ENCODE peak calls at places on chromosomes 7 and 10, in six cellular contexts. A, M, G, T, P and F are unnamed samples.

GRCh38 chr10:33271969-33272583 is 62.4 kb downstream of the NRP1 start:
- DNase-seq in A (no peak), M (no peak), G (no peak), T (no peak), P (no peak), F (no peak)

GRCh38 chr10:9504227-9504626 is 1449.7 kb downstream of the GATA3 start:
- DNase-seq in A (no peak), M (no peak), G (no peak), T (no peak), P (no peak), F (no peak)

GRCh38 chr10:18610517-18610916 is 40.9 kb downstream of the NSUN6 start:
- DNase-seq in A (no peak), M (no peak), G (peak), T (no peak), P (peak), F (no peak)

GRCh38 chr10:132458595-132459251 is 61.7 kb downstream of the PWWP2B start:
- DNase-seq in A (peak), M (peak), G (peak), T (no peak), P (no peak), F (peak)

GRCh38 chr7:39526676-39527075 is 39.5 kb upstream of the YAE1 start:
- DNase-seq in A (no peak), M (no peak), G (no peak), T (no peak), P (no peak), F (no peak)

GRCh38 chr7:114973147-114973546 is 51.3 kb downstream of the MDFIC start:
- DNase-seq in A (no peak), M (no peak), G (no peak), T (no peak), P (peak), F (no peak)

GRCh38 chr10:43209064-43209455 is 57.8 kb downstream of the RASGEF1A start:
- DNase-seq in A (no peak), M (peak), G (no peak), T (no peak), P (no peak), F (no peak)

GRCh38 chr7:22979861-22980260 is 34.1 kb downstream of the HYCC1 start:
- DNase-seq in A (no peak), M (no peak), G (no peak), T (no peak), P (no peak), F (no peak)

GRCh38 chr7:102424129-102424551 is 9.2 kb upstream of the ORAI2 start:
- DNase-seq in A (peak), M (no peak), G (no peak), T (no peak), P (no peak), F (no peak)

GRCh38 chr10:35942052-35942451 is 300.0 kb upstream of the FZD8 start:
- DNase-seq in A (no peak), M (peak), G (no peak), T (no peak), P (no peak), F (no peak)

GRCh38 chr10:95193856-95194431 is at the start of gene ACSM6:
- DNase-seq in A (no peak), M (no peak), G (no peak), T (no peak), P (no peak), F (no peak)

GRCh38 chr7:115749924-115750323 is 280.6 kb downstream of the TFEC start:
- DNase-seq in A (no peak), M (no peak), G (no peak), T (no peak), P (no peak), F (no peak)

GRCh38 chr10:62633976-62634375 is 170.5 kb upstream of the ADO start:
- DNase-seq in A (no peak), M (no peak), G (no peak), T (no peak), P (no peak), F (no peak)

GRCh38 chr10:84269773-84270172 is 24.9 kb downstream of the RGR start:
- DNase-seq in A (no peak), M (no peak), G (no peak), T (no peak), P (peak), F (no peak)

GRCh38 chr7:50266893-50267386 is 37.6 kb upstream of the IKZF1 start:
- DNase-seq in A (peak), M (peak), G (peak), T (peak), P (no peak), F (no peak)

GRCh38 chr10:92849576-92850090 is 1.3 kb downstream of the EXOC6 start:
- DNase-seq in A (no peak), M (no peak), G (no peak), T (no peak), P (no peak), F (no peak)
- H3K4me3 ChIP-seq in A (peak), M (no peak), G (no peak), T (peak), P (no peak), F (peak)

DNA sequence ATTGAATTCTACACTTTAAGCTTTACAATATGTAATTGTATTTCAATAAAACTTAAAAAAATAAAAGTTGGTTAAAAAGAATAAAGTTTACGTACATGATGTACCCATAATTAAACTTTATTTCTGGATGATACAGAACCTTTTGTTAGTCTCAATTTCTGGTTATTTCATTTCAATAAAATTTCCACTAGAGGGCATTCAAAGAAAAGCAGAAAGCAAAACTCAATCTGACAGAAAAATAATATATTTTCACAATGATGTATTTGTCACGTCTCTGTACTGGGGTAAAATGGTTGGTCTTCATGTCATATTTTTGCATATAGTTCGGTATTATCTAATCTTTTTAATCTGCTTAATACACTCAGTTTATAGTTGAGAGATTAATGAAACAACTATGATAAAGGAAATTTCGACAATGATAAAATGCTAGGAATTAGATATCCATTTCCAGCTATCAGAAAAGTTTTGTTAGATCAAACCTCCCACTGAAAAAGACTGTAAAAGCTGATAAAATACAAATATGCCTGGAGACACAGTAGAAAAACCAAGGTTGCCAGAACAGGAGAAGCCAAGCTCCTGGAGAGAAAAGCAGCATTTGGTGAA is 27.4 kb downstream of the ASZ1 start:
- DNase-seq in A (no peak), M (no peak), G (no peak), T (no peak), P (no peak), F (no peak)
- TF ChIP-seq CTCF in A (peak), M (peak), G (peak), T (peak), P (peak), F (peak)

DNA sequence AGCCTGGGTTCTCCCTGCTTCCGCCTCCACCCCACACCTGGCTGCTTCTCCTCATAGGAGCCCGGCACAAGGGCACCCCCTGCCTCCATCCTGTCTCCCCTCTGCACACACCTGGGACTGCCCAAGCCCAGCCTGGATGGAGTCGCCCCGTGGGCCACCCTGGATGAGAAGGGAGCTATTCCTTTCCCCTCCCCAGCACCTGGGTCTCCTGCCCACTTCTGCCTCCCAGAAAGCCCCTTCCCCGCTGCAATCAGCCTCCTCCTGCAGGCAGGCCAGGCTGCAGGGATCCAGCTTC is 45.2 kb downstream of the ELFN1 start:
- DNase-seq in A (no peak), M (no peak), G (no peak), T (no peak), P (no peak), F (peak)
- H3K27ac ChIP-seq in A (no peak), M (no peak), G (no peak), T (no peak), P (no peak), F (no peak)

GRCh38 chr7:123725586-123726171 is 23.1 kb downstream of the WASL start:
- DNase-seq in A (no peak), M (no peak), G (no peak), T (no peak), P (no peak), F (no peak)
- H3K4me3 ChIP-seq in A (no peak), M (no peak), G (no peak), T (no peak), P (no peak), F (no peak)

GRCh38 chr7:78983483-78983882 is 470.0 kb downstream of the MAGI2 start:
- DNase-seq in A (no peak), M (no peak), G (no peak), T (no peak), P (no peak), F (no peak)

DNA sequence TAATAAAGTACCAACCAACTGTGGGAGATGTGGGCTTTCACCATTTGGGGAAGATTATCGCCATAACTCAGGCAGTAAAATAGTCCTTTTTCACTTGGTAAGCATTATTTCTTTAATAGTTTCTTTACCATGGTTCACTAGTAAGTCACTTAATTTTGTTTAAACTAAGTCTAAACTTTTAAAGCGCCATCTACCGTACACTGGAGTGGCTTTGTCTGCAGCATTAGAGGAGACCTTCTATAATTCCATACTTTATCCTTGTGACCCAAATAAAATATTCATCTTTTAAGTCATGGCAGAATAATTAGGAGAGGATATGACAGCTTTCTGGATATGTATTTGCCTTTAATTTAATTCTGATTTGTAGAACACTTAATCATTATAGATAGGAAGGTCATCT is 468.0 kb downstream of the MAGI2 start:
- DNase-seq in A (no peak), M (no peak), G (no peak), T (no peak), P (no peak), F (no peak)
- TF ChIP-seq CTCF in A (no peak), M (no peak), G (no peak), T (no peak), P (no peak), F (no peak)

GRCh38 chr7:28290496-28290895 is 109.9 kb upstream of the JAZF1 start:
- DNase-seq in A (no peak), M (no peak), G (no peak), T (no peak), P (no peak), F (no peak)
- H3K27ac ChIP-seq in A (no peak), M (no peak), G (no peak), T (no peak), P (no peak), F (no peak)